ENCODE peak calls at places on chromosomes 7 and 10, in seven cellular contexts. One of them, this sample, is unnamed.

GRCh38 chr7:18408461-18408860 is 87.1 kb upstream of the HDAC9 start:
- DNase-seq in D341Med: no peak
- DNase-seq in right cardiac atrium: no peak
- DNase-seq in kidney epithelial cell: peak; percentile 56
- DNase-seq in CD8-positive, alpha-beta memory T cell: no peak
- DNase-seq in cardiac fibroblast: peak; percentile 96
- DNase-seq in NCI-H526 treated with DMSO at 0.1 percent for 48 hours: no peak
- DNase-seq in this sample: no peak

GRCh38 chr7:75915416-75916156 is 631 bp downstream of the POR start:
- DNase-seq in D341Med: peak; percentile 46
- DNase-seq in right cardiac atrium: peak; percentile 60
- DNase-seq in kidney epithelial cell: no peak
- DNase-seq in CD8-positive, alpha-beta memory T cell: no peak
- DNase-seq in cardiac fibroblast: peak; percentile 32
- DNase-seq in NCI-H526 treated with DMSO at 0.1 percent for 48 hours: no peak
- DNase-seq in this sample: peak; percentile 59

GRCh38 chr10:63286340-63286739 is 153.2 kb downstream of the NRBF2 start:
- DNase-seq in D341Med: no peak
- DNase-seq in right cardiac atrium: no peak
- DNase-seq in kidney epithelial cell: no peak
- DNase-seq in CD8-positive, alpha-beta memory T cell: no peak
- DNase-seq in cardiac fibroblast: peak; percentile 18
- DNase-seq in NCI-H526 treated with DMSO at 0.1 percent for 48 hours: no peak
- DNase-seq in this sample: no peak

GRCh38 chr10:62560207-62560819 is 186.1 kb downstream of the ZNF365 start:
- DNase-seq in D341Med: no peak
- DNase-seq in right cardiac atrium: no peak
- DNase-seq in kidney epithelial cell: no peak
- DNase-seq in CD8-positive, alpha-beta memory T cell: no peak
- DNase-seq in cardiac fibroblast: peak; percentile 90
- DNase-seq in NCI-H526 treated with DMSO at 0.1 percent for 48 hours: no peak
- DNase-seq in this sample: no peak

GRCh38 chr7:91265693-91266066 is 1.4 kb downstream of the FZD1 start:
- DNase-seq in D341Med: no peak
- DNase-seq in right cardiac atrium: peak; percentile 64
- DNase-seq in kidney epithelial cell: no peak
- DNase-seq in CD8-positive, alpha-beta memory T cell: no peak
- DNase-seq in cardiac fibroblast: no peak
- DNase-seq in NCI-H526 treated with DMSO at 0.1 percent for 48 hours: no peak
- DNase-seq in this sample: no peak

GRCh38 chr7:40990841-40991240 is 712.0 kb downstream of the INHBA start:
- DNase-seq in D341Med: no peak
- DNase-seq in right cardiac atrium: no peak
- DNase-seq in kidney epithelial cell: no peak
- DNase-seq in CD8-positive, alpha-beta memory T cell: no peak
- DNase-seq in cardiac fibroblast: peak; percentile 67
- DNase-seq in NCI-H526 treated with DMSO at 0.1 percent for 48 hours: no peak
- DNase-seq in this sample: no peak

GRCh38 chr10:96740579-96741281 is 20.4 kb upstream of the PIK3AP1 start:
- DNase-seq in D341Med: no peak
- DNase-seq in right cardiac atrium: peak; percentile 82
- DNase-seq in kidney epithelial cell: no peak
- DNase-seq in CD8-positive, alpha-beta memory T cell: no peak
- DNase-seq in cardiac fibroblast: no peak
- DNase-seq in NCI-H526 treated with DMSO at 0.1 percent for 48 hours: no peak
- DNase-seq in this sample: no peak

GRCh38 chr10:99560277-99561126 is 27.8 kb downstream of the NKX2-3 start:
- DNase-seq in D341Med: peak; percentile 55
- DNase-seq in right cardiac atrium: no peak
- DNase-seq in kidney epithelial cell: no peak
- DNase-seq in CD8-positive, alpha-beta memory T cell: peak; percentile 23
- DNase-seq in cardiac fibroblast: peak; percentile 64
- DNase-seq in NCI-H526 treated with DMSO at 0.1 percent for 48 hours: peak; percentile 14
- DNase-seq in this sample: no peak

GRCh38 chr7:48147078-48147591 is 24.1 kb upstream of the ABCA13 start:
- DNase-seq in D341Med: no peak
- DNase-seq in right cardiac atrium: no peak
- DNase-seq in kidney epithelial cell: peak; percentile 12
- DNase-seq in CD8-positive, alpha-beta memory T cell: no peak
- DNase-seq in cardiac fibroblast: no peak
- DNase-seq in NCI-H526 treated with DMSO at 0.1 percent for 48 hours: no peak
- DNase-seq in this sample: no peak

This sample was measured in activated naive CD8-positive, alpha-beta T cell treated with anti-CD3 and anti-CD28 coated beads, Interleukin-2, amount 10 ng/mL, durations not matched to agents 7 days and 5 days.